ENCODE peak calls at places on chromosome 19, in five cellular contexts. U is sigmoid colon; N is activated CD8-positive, alpha-beta memory T cell treated with anti-CD3 and anti-CD28 coated beads for 1 hour; Z is upper lobe of right lung; J is putamen. B is an unnamed sample.

GRCh38 chr19:35347171-35347929 is at the start of gene FFAR1:
- DNase-seq in U (peak), J (peak), Z (peak), N (no peak), B (peak)

GRCh38 chr19:38384209-38385027 is 3.4 kb downstream of the GGN start:
- DNase-seq in N (no peak), Z (no peak), J (no peak), U (no peak), B (peak)

GRCh38 chr19:17390665-17391370 is 3.2 kb downstream of the CCDC194 start:
- DNase-seq in Z (peak), U (peak), J (peak), N (peak), B (peak)

GRCh38 chr19:44777715-44778347 is at the start of gene CBLC:
- DNase-seq in Z (peak), U (no peak), J (no peak), N (no peak), B (no peak)

GRCh38 chr19:35260694-35261304 is 8.0 kb upstream of the USF2 start:
- DNase-seq in Z (peak), J (no peak), U (peak), N (no peak), B (no peak)

GRCh38 chr19:19514881-19515763 is at the start of gene TSSK6:
- DNase-seq in N (no peak), J (no peak), U (no peak), Z (no peak), B (no peak)

GRCh38 chr19:18173572-18174294 is at the start of gene IFI30:
- DNase-seq in U (peak), J (no peak), N (no peak), Z (peak), B (peak)

GRCh38 chr19:10120538-10121198 is 969 bp upstream of the EIF3G start:
- DNase-seq in J (no peak), Z (no peak), U (no peak), N (no peak), B (peak)

GRCh38 chr19:18856385-18857126 is 24.8 kb downstream of the UPF1 start:
- DNase-seq in N (no peak), Z (no peak), U (no peak), J (peak), B (peak)

GRCh38 chr19:3396881-3397265 is 30.5 kb downstream of the NFIC start:
- DNase-seq in N (no peak), Z (no peak), J (no peak), U (no peak), B (no peak)

GRCh38 chr19:28066161-28066560 is 1146.8 kb downstream of the UQCRFS1 start:
- DNase-seq in N (no peak), J (no peak), U (no peak), Z (no peak), B (no peak)

GRCh38 chr19:7304200-7304599 is 10.0 kb upstream of the INSR start:
- DNase-seq in J (no peak), N (no peak), Z (no peak), U (no peak), B (no peak)

GRCh38 chr19:15253076-15253475 is 20.8 kb upstream of the EPHX3 start:
- DNase-seq in N (no peak), U (no peak), Z (no peak), J (no peak), B (no peak)

GRCh38 chr19:42540071-42540553 is 11.8 kb upstream of the CEACAM1 start:
- DNase-seq in Z (peak), U (no peak), N (no peak), J (no peak), B (peak)

GRCh38 chr19:55166530-55167268 is at the start of gene DNAAF3:
- DNase-seq in J (peak), N (peak), Z (peak), U (peak), B (peak)

GRCh38 chr19:917323-918151 is at the start of gene KISS1R:
- DNase-seq in Z (peak), J (no peak), U (no peak), N (no peak), B (peak)

GRCh38 chr19:19026299-19026971 is 6.9 kb downstream of the SUGP2 start:
- DNase-seq in Z (no peak), N (no peak), J (no peak), U (no peak), B (no peak)

GRCh38 chr19:7069904-7070226 is 362 bp downstream of the ZNF557 start:
- DNase-seq in Z (no peak), J (no peak), U (no peak), N (no peak), B (peak)

GRCh38 chr19:4694211-4694987 is 24.3 kb upstream of the MYDGF start:
- DNase-seq in N (no peak), Z (no peak), U (peak), J (peak), B (peak)

GRCh38 chr19:45564131-45564780 is 20.3 kb downstream of the OPA3 start:
- DNase-seq in N (no peak), Z (no peak), U (no peak), J (no peak), B (no peak)

GRCh38 chr19:40586611-40587010 is 9.9 kb downstream of the SHKBP1 start:
- DNase-seq in Z (no peak), J (no peak), U (no peak), N (no peak), B (no peak)

GRCh38 chr19:7618366-7618765 is 11.0 kb downstream of the XAB2 start:
- DNase-seq in Z (peak), J (no peak), N (no peak), U (no peak), B (no peak)

GRCh38 chr19:17078920-17079709 is 3.5 kb downstream of the MYO9B start:
- DNase-seq in N (no peak), Z (no peak), J (no peak), U (no peak), B (no peak)

GRCh38 chr19:7631577-7631976 is 1.9 kb downstream of the PCP2 start:
- DNase-seq in J (no peak), N (no peak), U (no peak), Z (no peak), B (no peak)

GRCh38 chr19:15199219-15199651 is 1.6 kb downstream of the NOTCH3 start:
- DNase-seq in U (no peak), N (no peak), J (no peak), Z (no peak), B (no peak)